ENCODE peak calls at places on chromosomes 5 and 9, in six cellular contexts. S, R, H, T, W and C are unnamed samples.

GRCh38 chr5:1734271-1734907 is 65.2 kb downstream of the MRPL36 start:
- DNase-seq in S (no peak), R (no peak), H (no peak), T (no peak), W (no peak), C (no peak)

GRCh38 chr5:61969347-61969746 is 336.7 kb upstream of the KIF2A start:
- DNase-seq in S (peak; percentile 32), R (no peak), H (peak; percentile 2), T (no peak), W (peak; percentile 20), C (no peak)

GRCh38 chr9:27528278-27528885 is 1.2 kb downstream of the MOB3B start:
- DNase-seq in S (peak; percentile 94), R (peak; percentile 21), H (peak; percentile 94), T (peak; percentile 82), W (peak; percentile 67), C (peak; percentile 69)

GRCh38 chr9:5651246-5651645 is 22.3 kb downstream of the RIC1 start:
- DNase-seq in S (peak; percentile 18), R (no peak), H (no peak), T (no peak), W (no peak), C (no peak)

GRCh38 chr5:146877178-146877681 is 1.3 kb downstream of the PPP2R2B start:
- DNase-seq in S (no peak), R (no peak), H (no peak), T (no peak), W (no peak), C (no peak)

GRCh38 chr5:78907255-78907886 is 77.7 kb downstream of the ARSB start:
- DNase-seq in S (peak; percentile 65), R (peak; percentile 99), H (peak; percentile 52), T (no peak), W (peak; percentile 95), C (no peak)

GRCh38 chr5:178546675-178547033 is 43.5 kb downstream of the COL23A1 start:
- DNase-seq in S (no peak), R (no peak), H (no peak), T (no peak), W (no peak), C (no peak)

GRCh38 chr5:179495906-179496455 is 54.4 kb upstream of the RUFY1 start:
- DNase-seq in S (no peak), R (no peak), H (no peak), T (no peak), W (no peak), C (no peak)

GRCh38 chr5:5658226-5658625 is 235.7 kb downstream of the ICE1 start:
- DNase-seq in S (no peak), R (no peak), H (peak; percentile 37), T (no peak), W (no peak), C (no peak)

GRCh38 chr5:171435908-171436307 is 16.5 kb downstream of the FGF18 start:
- DNase-seq in S (no peak), R (no peak), H (no peak), T (no peak), W (no peak), C (no peak)

GRCh38 chr5:134577796-134578577 is 52.5 kb downstream of the JADE2 start:
- DNase-seq in S (peak; percentile 88), R (peak; percentile 75), H (peak; percentile 93), T (peak; percentile 94), W (peak; percentile 84), C (peak; percentile 84)

GRCh38 chr9:96061293-96061987 is 185.9 kb downstream of the ERCC6L2 start:
- DNase-seq in S (peak; percentile 76), R (peak; percentile 41), H (peak; percentile 19), T (peak; percentile 54), W (peak; percentile 79), C (no peak)

GRCh38 chr9:89874351-89875321 is 269.8 kb downstream of the GADD45G start:
- DNase-seq in S (no peak), R (no peak), H (no peak), T (peak; percentile 29), W (peak; percentile 50), C (no peak)

GRCh38 chr9:136864996-136865767 is 926 bp downstream of the EDF1 start:
- DNase-seq in S (no peak), R (no peak), H (peak; percentile 20), T (no peak), W (no peak), C (no peak)

GRCh38 chr5:191036-191948 is at the start of gene LRRC14B:
- DNase-seq in S (no peak), R (no peak), H (peak; percentile 84), T (no peak), W (no peak), C (no peak)

GRCh38 chr9:109966643-109967368 is 186.8 kb downstream of the PALM2AKAP2 start:
- DNase-seq in S (no peak), R (no peak), H (no peak), T (no peak), W (no peak), C (no peak)

GRCh38 chr5:33321026-33321425 is 119.7 kb upstream of the TARS1 start:
- DNase-seq in S (no peak), R (peak; percentile 98), H (peak; percentile 85), T (no peak), W (peak; percentile 79), C (no peak)

GRCh38 chr5:110536120-110537115 is 190.1 kb downstream of the TMEM232 start:
- DNase-seq in S (peak; percentile 91), R (no peak), H (no peak), T (peak; percentile 64), W (peak; percentile 11), C (no peak)
- H2AK5ac ChIP-seq in S (peak overlapping the region; percentile 82), R (no peak overlapping the region), H (no peak overlapping the region), T (peak overlapping the region; percentile 100), W (no peak overlapping the region), C (no peak overlapping the region)

GRCh38 chr9:34611811-34612787 is at the start of gene RPP25L:
- DNase-seq in S (peak; percentile 80), R (peak; percentile 78), H (peak; percentile 96), T (peak; percentile 88), W (peak; percentile 90), C (peak; percentile 87)
- H3K18ac ChIP-seq in S (peak within 1 kb of the TSS; percentile 82), R (peak within 1 kb of the TSS; percentile 65), H (peak within 1 kb of the TSS; percentile 64), T (peak within 1 kb of the TSS; percentile 90), W (peak within 1 kb of the TSS; percentile 81), C (peak within 1 kb of the TSS; percentile 98)

GRCh38 chr9:108543251-108543768 is 312.5 kb downstream of the ACTL7B start:
- DNase-seq in S (peak; percentile 75), R (peak; percentile 53), H (peak; percentile 54), T (no peak), W (peak; percentile 45), C (peak; percentile 18)
- H3K4me3 ChIP-seq in S (no peak overlapping the region), R (no peak overlapping the region), H (no peak overlapping the region), T (no peak overlapping the region), W (no peak overlapping the region), C (no peak overlapping the region)

DNA sequence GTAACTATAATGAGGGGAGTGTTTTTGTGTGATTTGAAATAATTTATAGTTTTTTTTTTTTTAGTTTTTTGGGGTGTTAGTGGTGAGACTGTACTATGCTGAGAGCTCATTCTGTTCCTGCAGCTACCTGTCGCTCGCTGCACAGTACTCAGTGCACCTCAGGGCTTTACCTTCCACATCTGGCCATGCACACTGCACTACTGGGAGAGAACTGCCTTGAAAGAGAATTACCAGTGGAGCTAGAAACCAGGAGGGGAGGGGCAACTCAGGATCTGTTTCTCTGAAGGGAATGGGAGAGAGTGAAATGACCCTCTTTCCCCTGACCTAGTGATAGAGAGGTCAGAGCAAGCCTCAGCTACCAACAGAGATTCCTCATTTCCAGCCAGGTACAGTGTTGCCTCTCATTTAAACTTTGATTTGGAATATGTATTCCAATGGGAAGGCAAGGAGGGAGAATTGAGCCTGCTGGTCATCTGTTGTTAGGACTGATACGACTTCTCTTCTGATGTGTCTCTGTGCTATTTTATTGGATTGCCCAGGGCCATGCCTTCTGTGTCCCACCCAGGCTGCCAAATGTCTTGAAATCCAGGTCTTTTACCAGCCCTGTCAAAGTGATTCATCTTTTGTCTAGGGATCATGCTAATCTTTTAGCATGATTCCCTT is 8.9 kb downstream of the ATG10 start:
- DNase-seq in S (peak; percentile 35), R (no peak), H (no peak), T (no peak), W (no peak), C (no peak)
- H2AK5ac ChIP-seq in S (no peak overlapping the region), R (no peak overlapping the region), H (no peak overlapping the region), T (peak overlapping the region; percentile 54), W (no peak overlapping the region), C (no peak overlapping the region)

GRCh38 chr5:64768358-64769312 is at the start of the genes CWC27 and SREK1IP1:
- DNase-seq in S (peak; percentile 96), R (peak; percentile 93), H (peak; percentile 88), T (peak; percentile 85), W (peak; percentile 95), C (peak; percentile 82)
- H3K18ac ChIP-seq in S (peak within 1 kb of the TSS; percentile 92), R (peak within 1 kb of the TSS; percentile 86), H (peak within 1 kb of the TSS; percentile 63), T (peak within 1 kb of the TSS; percentile 72), W (peak within 1 kb of the TSS; percentile 68), C (peak within 1 kb of the TSS; percentile 91)